ENCODE peak calls at places on chromosomes 4 and X, in nine cellular contexts. T is stomach, W is ovary, B is HepG2, S is A549, R is esophagus muscularis mucosa, J is H1, I is K562, X is suprapubic skin. F is an unnamed sample.

GRCh38 chrX:153411988-153412574 is 809 bp downstream of the ZFP92 start:
- DNase-seq in I (no peak), R (no peak), S (no peak), W (no peak), T (no peak), B (no peak), X (no peak), J (no peak), F (no peak)

GRCh38 chrX:40244116-40244515 is 146.4 kb upstream of the BCOR start:
- DNase-seq in J (no peak), S (no peak), W (no peak), T (no peak), X (no peak), B (no peak), I (no peak), R (no peak), F (no peak)

GRCh38 chrX:85112270-85112669 is 108.6 kb downstream of the APOOL start:
- DNase-seq in X (no peak), S (no peak), J (no peak), B (no peak), I (no peak), R (no peak), W (no peak), T (no peak), F (no peak)

GRCh38 chrX:78548012-78548411 is 111.1 kb downstream of the RTL3 start:
- DNase-seq in T (no peak), S (no peak), J (no peak), X (no peak), W (no peak), R (no peak), I (no peak), B (no peak), F (no peak)

GRCh38 chrX:136954930-136955329 is 74.4 kb upstream of the RBMX start:
- DNase-seq in W (no peak), T (no peak), J (no peak), S (no peak), B (peak; percentile 6), X (no peak), I (peak; percentile 11), R (no peak), F (no peak)

GRCh38 chrX:69314436-69315348 is 149.4 kb upstream of the PJA1 start:
- DNase-seq in X (no peak), S (no peak), J (no peak), I (no peak), T (peak; percentile 21), B (no peak), W (no peak), R (no peak), F (no peak)

GRCh38 chrX:3232262-3232950 is 114.0 kb downstream of the MXRA5 start:
- DNase-seq in X (no peak), B (no peak), T (no peak), R (no peak), J (no peak), I (no peak), S (no peak), W (no peak), F (no peak)

GRCh38 chr4:184268574-184269160 is 51.0 kb upstream of the ENPP6 start:
- DNase-seq in T (no peak), S (no peak), W (no peak), X (no peak), I (peak; percentile 37), B (no peak), R (no peak), J (no peak), F (no peak)

GRCh38 chrX:66756717-66757116 is 117.8 kb upstream of the EDA2R start:
- DNase-seq in X (no peak), B (no peak), W (no peak), R (no peak), J (no peak), I (no peak), T (no peak), S (no peak), F (no peak)

GRCh38 chr4:1567808-1568581 is 116.1 kb downstream of the FAM53A start:
- DNase-seq in X (no peak), J (no peak), I (peak; percentile 47), B (no peak), S (no peak), T (peak; percentile 44), R (no peak), W (no peak), F (no peak)

GRCh38 chr4:140888059-140888458 is 131.9 kb upstream of the TBC1D9 start:
- DNase-seq in X (no peak), B (no peak), R (no peak), S (no peak), T (no peak), W (no peak), I (no peak), J (no peak), F (no peak)

GRCh38 chr4:141058739-141059507 is 74.3 kb downstream of the RNF150 start:
- DNase-seq in J (no peak), X (no peak), T (no peak), R (no peak), I (no peak), B (no peak), S (no peak), W (no peak), F (no peak)

GRCh38 chr4:2406406-2406805 is 12.0 kb downstream of the ZFYVE28 start:
- DNase-seq in S (no peak), X (no peak), J (no peak), T (no peak), B (no peak), R (no peak), I (no peak), W (no peak), F (no peak)

GRCh38 chr4:182448281-182449151 is 205.3 kb downstream of the TENM3 start:
- DNase-seq in R (no peak), S (peak; percentile 72), B (peak; percentile 74), T (peak; percentile 89), W (peak; percentile 93), X (peak; percentile 93), J (peak; percentile 77), I (peak; percentile 58), F (peak; percentile 81)

GRCh38 chrX:19673334-19674040 is 158.2 kb upstream of the MAP3K15 start:
- DNase-seq in T (peak; percentile 49), S (peak; percentile 69), J (no peak), W (peak; percentile 58), I (no peak), R (no peak), B (peak; percentile 31), X (no peak), F (peak; percentile 31)

GRCh38 chr4:121256346-121256745 is 92.2 kb upstream of the TNIP3 start:
- DNase-seq in S (no peak), I (no peak), J (no peak), X (no peak), W (no peak), B (no peak), R (no peak), T (no peak), F (no peak)

DNA sequence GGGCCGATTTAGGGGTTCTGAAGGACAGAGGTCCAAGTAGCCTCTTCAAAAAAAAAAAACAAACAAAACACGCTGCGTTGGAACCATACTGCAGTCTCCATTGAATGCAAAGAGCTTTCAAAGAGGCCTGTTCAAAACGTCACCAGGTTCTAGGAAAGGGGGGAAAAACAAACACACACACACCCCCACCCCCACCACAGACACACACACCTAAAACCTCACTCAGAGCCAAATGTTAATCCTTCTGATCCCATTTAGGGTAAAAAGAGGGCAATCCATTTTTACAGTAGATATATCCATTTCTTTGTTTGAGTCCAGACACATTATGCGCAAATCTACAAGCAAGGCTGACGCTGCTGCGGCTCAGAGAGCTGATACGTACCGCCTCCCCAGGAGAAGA is 1.4 kb downstream of the NKRF start:
- DNase-seq in W (no peak), B (no peak), R (no peak), T (no peak), J (no peak), X (no peak), S (no peak), I (no peak), F (no peak)
- TF ChIP-seq EP300 in W (no peak), B (no peak), R (no peak), T (no peak), J (no peak), X (no peak), S (no peak), I (no peak), F (no peak)

DNA sequence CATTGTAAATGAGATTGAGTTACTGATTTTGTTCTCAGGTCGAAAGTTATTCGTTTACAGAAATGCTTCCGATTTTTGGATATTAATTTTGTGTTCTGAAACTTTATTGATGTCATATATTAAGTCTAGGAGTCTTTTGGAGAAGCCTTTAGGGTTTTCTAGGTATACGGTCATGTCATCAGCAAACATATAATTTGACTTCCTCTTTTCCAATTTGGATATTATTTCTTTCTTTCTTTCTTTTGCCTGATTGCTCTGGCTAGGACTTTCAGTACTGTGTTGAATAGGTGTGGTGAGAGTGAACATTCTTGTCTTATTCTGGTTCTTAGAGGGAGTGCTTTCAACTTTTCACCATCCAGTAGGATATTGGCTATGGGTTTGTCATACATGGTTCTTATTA is 35.4 kb upstream of the PDLIM5 start:
- DNase-seq in W (no peak), J (no peak), S (no peak), I (no peak), R (no peak), X (no peak), T (no peak), B (no peak), F (no peak)
- TF ChIP-seq EP300 in W (no peak), J (no peak), S (no peak), I (no peak), R (no peak), X (no peak), T (no peak), B (no peak), F (no peak)

GRCh38 chr4:118869808-118870342 is 18.8 kb upstream of the SYNPO2 start:
- DNase-seq in W (no peak), R (no peak), T (no peak), I (no peak), J (no peak), S (no peak), B (no peak), X (no peak), F (no peak)

GRCh38 chr4:118867311-118868067 is 21.2 kb upstream of the SYNPO2 start:
- DNase-seq in J (no peak), R (no peak), B (no peak), S (no peak), T (no peak), W (no peak), X (no peak), I (no peak), F (no peak)

DNA sequence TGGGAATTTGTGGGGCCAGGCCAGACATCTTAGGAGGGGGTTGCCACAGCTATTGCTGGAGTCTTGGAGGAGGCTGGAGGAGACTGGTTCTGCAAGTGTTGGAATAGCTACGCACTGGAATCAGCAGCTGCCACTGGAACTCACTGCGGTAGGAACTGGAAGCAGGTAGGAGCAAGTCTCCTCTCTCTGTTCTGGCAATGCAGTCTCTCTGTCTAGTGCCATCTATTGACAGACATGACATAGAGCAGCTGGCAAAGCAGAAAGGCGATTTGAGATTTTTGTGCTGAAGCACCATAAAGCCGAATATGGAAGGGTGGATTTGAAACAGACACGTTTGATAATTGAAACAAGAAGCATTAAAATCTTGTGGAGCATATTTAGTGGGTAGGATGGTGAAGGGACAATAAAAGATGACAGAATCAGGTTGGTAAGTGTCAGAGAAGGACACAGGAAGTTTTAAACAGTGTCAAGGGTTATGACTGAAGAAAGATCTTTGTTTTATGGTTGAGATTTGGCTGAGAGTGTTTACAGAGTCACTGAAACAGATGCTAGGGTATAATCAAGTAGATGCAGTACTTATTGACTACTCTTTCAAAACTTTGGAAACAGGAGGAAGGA is 23.5 kb upstream of the SYNPO2 start:
- DNase-seq in X (no peak), R (no peak), J (no peak), W (no peak), B (peak; percentile 56), T (peak; percentile 52), S (peak; percentile 49), I (no peak), F (no peak)
- TF ChIP-seq EP300 in X (no peak), R (no peak), J (no peak), W (no peak), B (no peak), T (no peak), S (no peak), I (no peak), F (no peak)

GRCh38 chr4:24651266-24651665 is 66.9 kb upstream of the DHX15 start:
- DNase-seq in X (no peak), B (no peak), S (no peak), R (no peak), W (no peak), J (no peak), T (no peak), I (no peak), F (no peak)
- TF ChIP-seq EP300 in X (no peak), B (no peak), S (no peak), R (no peak), W (no peak), J (no peak), T (no peak), I (no peak), F (no peak)

F was measured in tibial nerve.